ENCODE peak calls at places on chromosomes 11 and 22, in eight cellular contexts. B is sigmoid colon; G is stimulated activated CD8-positive, alpha-beta memory T cell treated with anti-CD3 and anti-CD28 coated beads, Interleukin-2, amount 100 ng/mL, for 1 hour; E is stimulated activated CD4-positive, alpha-beta T cell treated with anti-CD3 and anti-CD28 coated beads, Interleukin-4, amount 100 ng/mL, for 48 hours; W is activated CD4-positive, CD25-positive, alpha-beta regulatory T cell treated with anti-CD3 and anti-CD28 coated beads, Interleukin-2, amount 50 U/mL, for 16 hours; X is A549; S is cardiac muscle cell; M is stomach. I is an unnamed sample.

GRCh38 chr11:124768914-124769313 is 6.8 kb upstream of the ESAM start:
- DNase-seq in B (no peak), G (no peak), E (no peak), W (no peak), X (no peak), S (no peak), M (no peak), I (no peak)

GRCh38 chr22:44392446-44392921 is 79.7 kb upstream of the SHISAL1 start:
- DNase-seq in B (peak), G (no peak), E (no peak), W (no peak), X (no peak), S (no peak), M (no peak), I (no peak)

GRCh38 chr11:99316761-99317475 is 296.2 kb downstream of the CNTN5 start:
- DNase-seq in B (no peak), G (no peak), E (no peak), W (no peak), X (no peak), S (peak), M (no peak), I (no peak)

GRCh38 chr11:1792461-1792860 is 28.7 kb upstream of the CTSD start:
- DNase-seq in B (no peak), G (no peak), E (no peak), W (no peak), X (no peak), S (no peak), M (no peak), I (no peak)

GRCh38 chr22:46584081-46584903 is 35.9 kb upstream of the GRAMD4 start:
- DNase-seq in B (peak), G (no peak), E (no peak), W (no peak), X (no peak), S (peak), M (no peak), I (no peak)

GRCh38 chr22:37675930-37676571 is 615 bp downstream of the LGALS1 start:
- DNase-seq in B (peak), G (no peak), E (no peak), W (no peak), X (no peak), S (peak), M (no peak), I (no peak)

GRCh38 chr11:34313099-34313517 is 44.7 kb downstream of the ABTB2 start:
- DNase-seq in B (no peak), G (no peak), E (no peak), W (no peak), X (no peak), S (peak), M (no peak), I (peak)

GRCh38 chr22:19903031-19903430 is 38.5 kb upstream of the COMT start:
- DNase-seq in B (no peak), G (no peak), E (no peak), W (no peak), X (no peak), S (no peak), M (no peak), I (no peak)

GRCh38 chr11:77158041-77158695 is 30.1 kb downstream of the MYO7A start:
- DNase-seq in B (no peak), G (no peak), E (no peak), W (no peak), X (no peak), S (no peak), M (no peak), I (no peak)

GRCh38 chr11:74446445-74446844 is 20.9 kb downstream of the KCNE3 start:
- DNase-seq in B (no peak), G (no peak), E (no peak), W (no peak), X (no peak), S (no peak), M (no peak), I (no peak)

GRCh38 chr11:3074912-3075589 is 17.8 kb upstream of the CARS1 start:
- DNase-seq in B (no peak), G (no peak), E (no peak), W (no peak), X (no peak), S (no peak), M (no peak), I (no peak)

GRCh38 chr22:23196165-23196564 is 15.9 kb downstream of the BCR start:
- DNase-seq in B (no peak), G (no peak), E (no peak), W (no peak), X (no peak), S (no peak), M (no peak), I (no peak)